ENCODE peak calls at places on chromosomes 16 and 17, in four cellular contexts. One of them, this sample, is unnamed.

GRCh38 chr16:81940781-81941560 is 70.3 kb downstream of the SDR42E1 start:
- DNase-seq in AG04449: peak
- DNase-seq in fibroblast of lung: peak
- DNase-seq in OCI-LY7: no peak
- DNase-seq in this sample: no peak

GRCh38 chr16:1426734-1427451 is 4.0 kb upstream of the PERCC1 start:
- DNase-seq in OCI-LY7: no peak
- DNase-seq in AG04449: no peak
- DNase-seq in fibroblast of lung: no peak
- DNase-seq in this sample: no peak

GRCh38 chr17:806346-807145 is 24.4 kb downstream of the MRM3 start:
- DNase-seq in OCI-LY7: no peak
- DNase-seq in fibroblast of lung: no peak
- DNase-seq in AG04449: no peak
- DNase-seq in this sample: no peak

GRCh38 chr17:50514936-50515702 is 6.9 kb downstream of the MYCBPAP start:
- DNase-seq in AG04449: no peak
- DNase-seq in fibroblast of lung: no peak
- DNase-seq in OCI-LY7: no peak
- DNase-seq in this sample: no peak

GRCh38 chr17:40284085-40284713 is 3.5 kb upstream of the CDC6 start:
- DNase-seq in AG04449: peak
- DNase-seq in fibroblast of lung: peak
- DNase-seq in OCI-LY7: no peak
- DNase-seq in this sample: no peak

GRCh38 chr17:51667722-51668083 is 407.4 kb downstream of the UTP18 start:
- DNase-seq in fibroblast of lung: no peak
- DNase-seq in OCI-LY7: no peak
- DNase-seq in AG04449: no peak
- DNase-seq in this sample: no peak

GRCh38 chr16:60041671-60042070 is 1307.6 kb upstream of the GOT2 start:
- DNase-seq in OCI-LY7: no peak
- DNase-seq in fibroblast of lung: no peak
- DNase-seq in AG04449: no peak
- DNase-seq in this sample: no peak

GRCh38 chr17:40819528-40820125 is 2.8 kb downstream of the KRT10 start:
- DNase-seq in OCI-LY7: no peak
- DNase-seq in AG04449: no peak
- DNase-seq in fibroblast of lung: peak
- DNase-seq in this sample: no peak

GRCh38 chr16:88764913-88765349 is 20.1 kb downstream of the PIEZO1 start:
- DNase-seq in OCI-LY7: no peak
- DNase-seq in fibroblast of lung: no peak
- DNase-seq in AG04449: no peak
- DNase-seq in this sample: no peak

GRCh38 chr17:31437720-31438400 is 46.4 kb downstream of the RAB11FIP4 start:
- DNase-seq in AG04449: no peak
- DNase-seq in fibroblast of lung: no peak
- DNase-seq in OCI-LY7: no peak
- DNase-seq in this sample: no peak

GRCh38 chr16:58497935-58498334 is 2.0 kb upstream of the NDRG4 start:
- DNase-seq in fibroblast of lung: no peak
- DNase-seq in OCI-LY7: no peak
- DNase-seq in AG04449: no peak
- DNase-seq in this sample: no peak

GRCh38 chr16:49921791-49922456 is 66.0 kb upstream of the ZNF423 start:
- DNase-seq in AG04449: no peak
- DNase-seq in OCI-LY7: peak
- DNase-seq in fibroblast of lung: peak
- DNase-seq in this sample: peak

GRCh38 chr17:28133562-28133970 is 91.1 kb downstream of the NLK start:
- DNase-seq in fibroblast of lung: peak
- DNase-seq in OCI-LY7: no peak
- DNase-seq in AG04449: peak
- DNase-seq in this sample: no peak

GRCh38 chr17:57370051-57370581 is 113.8 kb downstream of the MSI2 start:
- DNase-seq in OCI-LY7: no peak
- DNase-seq in AG04449: peak
- DNase-seq in fibroblast of lung: peak
- DNase-seq in this sample: peak

GRCh38 chr16:21991621-21992020 is 9.3 kb downstream of the PDZD9 start:
- DNase-seq in fibroblast of lung: no peak
- DNase-seq in AG04449: no peak
- DNase-seq in OCI-LY7: no peak
- DNase-seq in this sample: no peak
- TF ChIP-seq CTCF in fibroblast of lung: no peak
- TF ChIP-seq CTCF in AG04449: no peak
- TF ChIP-seq CTCF in OCI-LY7: no peak
- TF ChIP-seq CTCF in this sample: no peak

GRCh38 chr16:47142469-47143328 is 1.0 kb downstream of the NETO2 start:
- DNase-seq in AG04449: no peak
- DNase-seq in OCI-LY7: peak
- DNase-seq in fibroblast of lung: peak
- DNase-seq in this sample: peak
- TF ChIP-seq CTCF in AG04449: no peak
- TF ChIP-seq CTCF in OCI-LY7: no peak
- TF ChIP-seq CTCF in fibroblast of lung: no peak
- TF ChIP-seq CTCF in this sample: no peak

GRCh38 chr16:15509593-15510520 is 75.5 kb downstream of the BMERB1 start:
- DNase-seq in AG04449: no peak
- DNase-seq in fibroblast of lung: peak
- DNase-seq in OCI-LY7: no peak
- DNase-seq in this sample: no peak
- TF ChIP-seq CTCF in AG04449: peak
- TF ChIP-seq CTCF in fibroblast of lung: no peak
- TF ChIP-seq CTCF in OCI-LY7: no peak
- TF ChIP-seq CTCF in this sample: no peak

DNA sequence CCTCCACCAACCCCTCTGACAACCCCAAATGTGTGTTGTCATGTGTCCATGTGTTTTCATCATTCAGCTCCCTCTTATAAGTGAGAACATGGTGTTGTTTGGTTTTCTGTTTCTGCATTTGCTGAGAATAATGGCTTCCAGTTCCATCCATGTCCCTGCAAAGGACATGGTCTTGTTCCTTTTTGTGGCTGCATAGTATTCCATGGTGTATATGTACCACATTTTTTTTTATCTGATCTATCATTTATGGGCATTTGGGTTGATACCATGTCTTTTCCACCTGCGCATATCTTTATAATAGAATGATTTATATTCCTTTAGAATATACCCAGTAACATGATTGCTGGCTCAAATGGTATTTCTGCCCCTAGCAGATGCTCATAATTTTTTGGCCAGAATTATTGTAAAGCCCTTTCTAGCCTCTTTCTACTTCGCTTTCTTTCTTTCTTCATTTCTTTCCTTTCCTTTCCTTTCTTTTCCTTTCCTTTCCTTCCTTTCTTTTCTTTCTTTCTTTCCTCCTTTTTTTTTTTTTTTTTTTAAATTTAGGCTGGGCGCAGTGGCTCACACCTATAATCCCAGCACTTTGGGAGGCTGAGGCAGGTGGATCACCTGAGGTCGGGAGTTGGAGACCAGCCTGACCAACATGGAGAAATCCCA is 12.7 kb downstream of the REXO5 start:
- DNase-seq in fibroblast of lung: no peak
- DNase-seq in AG04449: no peak
- DNase-seq in OCI-LY7: no peak
- DNase-seq in this sample: no peak
- TF ChIP-seq CTCF in fibroblast of lung: no peak
- TF ChIP-seq CTCF in AG04449: no peak
- TF ChIP-seq CTCF in OCI-LY7: no peak
- TF ChIP-seq CTCF in this sample: no peak

GRCh38 chr16:22183901-22184614 is 21.8 kb downstream of the SDR42E2 start:
- DNase-seq in OCI-LY7: peak
- DNase-seq in fibroblast of lung: no peak
- DNase-seq in AG04449: no peak
- DNase-seq in this sample: peak
- TF ChIP-seq CTCF in OCI-LY7: peak
- TF ChIP-seq CTCF in fibroblast of lung: peak
- TF ChIP-seq CTCF in AG04449: peak
- TF ChIP-seq CTCF in this sample: peak

GRCh38 chr16:56970934-56971767 is 9.4 kb downstream of the CETP start:
- DNase-seq in AG04449: no peak
- DNase-seq in OCI-LY7: peak
- DNase-seq in fibroblast of lung: no peak
- DNase-seq in this sample: peak

GRCh38 chr16:56967733-56968132 is 6.0 kb downstream of the CETP start:
- DNase-seq in OCI-LY7: no peak
- DNase-seq in AG04449: no peak
- DNase-seq in fibroblast of lung: no peak
- DNase-seq in this sample: no peak

GRCh38 chr16:56972403-56972802 is 10.7 kb downstream of the CETP start:
- DNase-seq in fibroblast of lung: no peak
- DNase-seq in AG04449: no peak
- DNase-seq in OCI-LY7: no peak
- DNase-seq in this sample: no peak

GRCh38 chr16:56971768-56972043 is 10.0 kb downstream of the CETP start:
- DNase-seq in OCI-LY7: no peak
- DNase-seq in AG04449: no peak
- DNase-seq in fibroblast of lung: no peak
- DNase-seq in this sample: no peak

DNA sequence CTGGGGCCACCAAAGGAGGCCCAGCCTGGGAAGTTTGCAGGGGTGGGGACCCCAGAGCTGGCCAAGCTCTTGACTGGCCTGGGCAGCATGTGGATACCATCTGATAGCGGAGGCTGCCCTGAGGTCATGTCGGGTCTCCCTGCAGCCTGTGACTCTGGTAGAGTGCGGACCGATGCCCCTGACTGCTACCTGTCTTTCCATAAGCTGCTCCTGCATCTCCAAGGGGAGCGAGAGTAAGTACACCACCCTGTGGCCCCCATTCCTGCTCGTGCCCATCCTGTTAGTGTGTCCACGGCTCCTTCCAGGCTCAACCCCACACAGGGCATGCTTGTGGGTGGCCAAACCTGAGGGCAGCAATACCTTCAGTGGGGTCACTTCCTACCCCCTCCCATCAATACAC is 8.0 kb downstream of the CETP start:
- DNase-seq in AG04449: no peak
- DNase-seq in fibroblast of lung: no peak
- DNase-seq in OCI-LY7: no peak
- DNase-seq in this sample: no peak
- TF ChIP-seq CTCF in AG04449: no peak
- TF ChIP-seq CTCF in fibroblast of lung: no peak
- TF ChIP-seq CTCF in OCI-LY7: no peak
- TF ChIP-seq CTCF in this sample: no peak

DNA sequence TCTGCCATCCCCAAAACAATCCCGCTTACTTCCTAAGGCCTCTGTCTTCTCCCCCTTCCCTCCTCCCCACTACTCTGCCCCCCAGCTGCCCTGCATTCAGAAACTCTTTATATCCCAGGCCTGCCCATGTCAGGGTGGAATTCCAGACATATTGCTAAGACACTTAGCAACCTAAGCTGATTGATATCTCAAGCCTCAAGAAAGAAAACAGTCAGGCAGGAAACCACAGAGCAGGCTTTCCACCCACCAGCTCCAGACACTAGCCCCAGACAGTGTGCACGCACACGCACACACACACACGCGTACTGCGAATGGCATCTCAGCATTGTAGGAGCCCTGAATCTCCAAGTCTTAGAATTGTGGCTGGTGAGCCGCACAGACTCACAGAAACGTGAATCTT is 8.9 kb upstream of the LPCAT2 start:
- DNase-seq in AG04449: peak
- DNase-seq in fibroblast of lung: peak
- DNase-seq in OCI-LY7: no peak
- DNase-seq in this sample: no peak
- TF ChIP-seq CTCF in AG04449: no peak
- TF ChIP-seq CTCF in fibroblast of lung: no peak
- TF ChIP-seq CTCF in OCI-LY7: no peak
- TF ChIP-seq CTCF in this sample: no peak

This sample was measured in GM12865.